ENCODE peak calls at places on chromosomes 3 and 15, in seven cellular contexts. X is fibroblast of lung, V is trophoblast cell, G is H9, S is neural progenitor cell, M is GM23248, J is GM12878. H is an unnamed sample. For H3K9me3, the result is how much of the 10 kb centered on the place peaks cover.

GRCh38 chr3:130892759-130893239 is 1.1 kb upstream of the ATP2C1 start:
- DNase-seq in X (peak), V (peak), G (peak), S (peak), M (peak), J (peak), H (peak)

GRCh38 chr3:110656394-110656793 is 415.2 kb upstream of the NECTIN3 start:
- DNase-seq in X (no peak), V (no peak), G (no peak), S (no peak), M (no peak), J (no peak), H (no peak)

GRCh38 chr15:79140846-79141570 is 50.4 kb upstream of the RASGRF1 start:
- DNase-seq in X (peak), V (peak), G (no peak), S (no peak), M (no peak), J (no peak), H (no peak)

GRCh38 chr15:69090197-69090948 is 70.1 kb upstream of the GLCE start:
- DNase-seq in X (peak), V (no peak), G (peak), S (peak), M (peak), J (no peak), H (no peak)

GRCh38 chr3:115713247-115713646 is 89.9 kb downstream of the GAP43 start:
- DNase-seq in X (peak), V (no peak), G (no peak), S (no peak), M (peak), J (no peak), H (no peak)

GRCh38 chr3:10883478-10884234 is 67.6 kb downstream of the SLC6A11 start:
- DNase-seq in X (peak), V (peak), G (peak), S (peak), M (peak), J (no peak), H (no peak)

GRCh38 chr15:64502537-64502936 is 42.2 kb downstream of the ZNF609 start:
- DNase-seq in X (peak), V (peak), G (no peak), S (no peak), M (peak), J (no peak), H (no peak)

GRCh38 chr15:25170113-25170731 is 215.4 kb downstream of the SNRPN start:
- DNase-seq in X (no peak), V (no peak), G (peak), S (no peak), M (no peak), J (no peak), H (no peak)

GRCh38 chr3:119924111-119925094 is 142.5 kb downstream of the NR1I2 start:
- DNase-seq in X (no peak), V (no peak), G (no peak), S (no peak), M (no peak), J (no peak), H (no peak)

GRCh38 chr15:47386459-47386858 is 330.8 kb upstream of the SEMA6D start:
- DNase-seq in X (no peak), V (no peak), G (no peak), S (no peak), M (no peak), J (no peak), H (no peak)

GRCh38 chr15:40108061-40108854 is 421 bp downstream of the BMF start:
- DNase-seq in X (peak), V (peak), G (no peak), S (peak), M (peak), J (no peak), H (peak)

GRCh38 chr3:82100378-82100777 is 338.9 kb upstream of the GBE1 start:
- DNase-seq in X (peak), V (peak), G (no peak), S (peak), M (no peak), J (no peak), H (no peak)

GRCh38 chr3:104044002-104044401 is 1322.7 kb upstream of the ALCAM start:
- DNase-seq in X (peak), V (no peak), G (no peak), S (no peak), M (no peak), J (no peak), H (no peak)

GRCh38 chr15:83282859-83283812 is 1.3 kb downstream of the BNC1 start:
- DNase-seq in X (peak), V (peak), G (peak), S (peak), M (peak), J (no peak), H (peak)

GRCh38 chr15:60842694-60843093 is 363.8 kb upstream of the ICE2 start:
- DNase-seq in X (no peak), V (no peak), G (no peak), S (no peak), M (no peak), J (no peak), H (no peak)

GRCh38 chr3:117842086-117842485 is 1132.5 kb downstream of the TUSC7 start:
- DNase-seq in X (no peak), V (no peak), G (no peak), S (no peak), M (no peak), J (no peak), H (no peak)

GRCh38 chr15:73607405-73607804 is 25.8 kb downstream of the NPTN start:
- DNase-seq in X (no peak), V (no peak), G (no peak), S (no peak), M (no peak), J (no peak), H (no peak)
- H3K4me2 ChIP-seq in X (no peak), V (no peak), G (no peak), S (no peak), M (no peak), J (peak), H (no peak)

GRCh38 chr3:177463863-177464262 is 266.6 kb upstream of the TBL1XR1 start:
- DNase-seq in X (peak), V (peak), G (no peak), S (no peak), M (peak), J (no peak), H (peak)

GRCh38 chr3:177464392-177465225 is 267.3 kb upstream of the TBL1XR1 start:
- DNase-seq in X (no peak), V (no peak), G (no peak), S (no peak), M (no peak), J (no peak), H (no peak)

GRCh38 chr3:177467268-177467985 is 270.1 kb upstream of the TBL1XR1 start:
- DNase-seq in X (no peak), V (no peak), G (no peak), S (no peak), M (no peak), J (no peak), H (no peak)

GRCh38 chr3:177466076-177466475 is 268.8 kb upstream of the TBL1XR1 start:
- DNase-seq in X (peak), V (peak), G (no peak), S (no peak), M (peak), J (no peak), H (no peak)

GRCh38 chr3:177465243-177465642 is 268.0 kb upstream of the TBL1XR1 start:
- DNase-seq in X (no peak), V (no peak), G (no peak), S (no peak), M (no peak), J (no peak), H (no peak)
- H3K27ac ChIP-seq in X (no peak), V (no peak), G (no peak), S (no peak), M (no peak), J (no peak), H (no peak)

GRCh38 chr3:144104679-144105078 is 133.1 kb downstream of the DIPK2A start:
- DNase-seq in X (no peak), V (no peak), G (no peak), S (no peak), M (no peak), J (no peak), H (no peak)

GRCh38 chr3:144096016-144096415 is 124.4 kb downstream of the DIPK2A start:
- DNase-seq in X (no peak), V (no peak), G (no peak), S (no peak), M (no peak), J (no peak), H (no peak)

GRCh38 chr3:144097144-144097543 is 125.5 kb downstream of the DIPK2A start:
- DNase-seq in X (no peak), V (no peak), G (no peak), S (peak), M (no peak), J (no peak), H (no peak)

GRCh38 chr3:144104146-144104545 is 132.5 kb downstream of the DIPK2A start:
- DNase-seq in X (no peak), V (no peak), G (no peak), S (peak), M (no peak), J (no peak), H (no peak)

DNA sequence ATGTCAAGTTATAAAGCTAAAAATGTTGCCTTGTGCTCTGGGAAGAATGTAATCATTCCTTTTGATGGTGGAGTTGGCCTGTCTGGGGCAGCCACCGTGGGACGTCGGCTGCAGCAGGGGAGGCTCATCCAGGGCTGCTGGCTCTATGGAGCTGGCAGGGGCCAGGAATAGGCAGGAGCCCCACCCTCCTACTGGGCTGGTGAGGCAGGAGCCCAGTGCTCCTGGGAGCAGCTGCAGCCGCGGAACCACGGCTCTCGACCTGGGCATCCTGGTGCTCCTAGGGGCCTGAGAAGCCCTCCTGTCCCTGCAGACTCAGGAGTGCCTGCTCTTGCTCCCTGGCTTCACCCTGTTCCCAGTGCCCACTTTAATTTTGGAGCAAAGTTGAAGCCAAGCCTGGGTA is 127.1 kb downstream of the DIPK2A start:
- DNase-seq in X (no peak), V (no peak), G (no peak), S (no peak), M (no peak), J (no peak), H (no peak)
- H3K9me3 ChIP-seq in X (under half), V (under half), G (under half), S (under half), M (under half), J (under half), H (under half)

DNA sequence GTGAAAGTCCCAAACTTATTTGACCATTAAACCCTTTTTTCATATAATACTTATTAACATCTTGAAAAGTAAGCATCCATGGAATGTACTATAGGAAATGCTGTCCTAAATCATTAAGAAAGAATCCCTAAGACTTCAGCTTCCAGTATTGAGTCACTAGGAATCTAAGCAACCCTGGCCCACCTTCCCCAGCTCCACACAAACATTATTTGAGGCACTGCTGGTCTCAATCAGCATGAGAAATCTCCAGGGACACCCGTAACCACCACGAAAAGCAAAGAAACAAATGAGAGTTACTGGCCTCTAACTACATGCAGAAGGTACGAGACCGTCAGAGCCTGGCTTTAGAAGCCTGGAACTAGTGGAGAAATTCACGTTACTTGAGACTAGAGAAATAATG is 68.2 kb downstream of the POLQ start:
- DNase-seq in X (peak), V (no peak), G (no peak), S (no peak), M (peak), J (no peak), H (no peak)
- H3K4me2 ChIP-seq in X (peak), V (no peak), G (no peak), S (no peak), M (peak), J (no peak), H (peak)

GRCh38 chr15:28020644-28021043 is 78.5 kb downstream of the OCA2 start:
- DNase-seq in X (no peak), V (no peak), G (no peak), S (no peak), M (no peak), J (no peak), H (peak)
- H3K27ac ChIP-seq in X (no peak), V (no peak), G (no peak), S (no peak), M (no peak), J (no peak), H (no peak)

GRCh38 chr3:134527538-134528186 is 41.8 kb downstream of the CEP63 start:
- DNase-seq in X (no peak), V (no peak), G (no peak), S (no peak), M (no peak), J (no peak), H (no peak)

GRCh38 chr3:134527037-134527436 is 41.2 kb downstream of the CEP63 start:
- DNase-seq in X (no peak), V (peak), G (peak), S (peak), M (peak), J (no peak), H (no peak)

GRCh38 chr3:134522541-134522940 is 36.7 kb downstream of the CEP63 start:
- DNase-seq in X (no peak), V (no peak), G (no peak), S (no peak), M (no peak), J (no peak), H (no peak)

GRCh38 chr3:134525293-134525692 is 39.4 kb downstream of the CEP63 start:
- DNase-seq in X (no peak), V (no peak), G (no peak), S (no peak), M (no peak), J (no peak), H (no peak)

GRCh38 chr3:134526319-134526718 is 40.5 kb downstream of the CEP63 start:
- DNase-seq in X (no peak), V (no peak), G (no peak), S (no peak), M (no peak), J (no peak), H (no peak)
- H3K9me3 ChIP-seq in X (under half), V (under half), G (under half), S (under half), M (under half), J (under half), H (under half)

GRCh38 chr3:73379465-73379864 is 245.3 kb downstream of the PDZRN3 start:
- DNase-seq in X (peak), V (no peak), G (no peak), S (no peak), M (peak), J (no peak), H (peak)

GRCh38 chr3:73383470-73384049 is 241.2 kb downstream of the PDZRN3 start:
- DNase-seq in X (no peak), V (no peak), G (no peak), S (no peak), M (no peak), J (no peak), H (no peak)

GRCh38 chr3:73381551-73381950 is 243.2 kb downstream of the PDZRN3 start:
- DNase-seq in X (no peak), V (no peak), G (no peak), S (no peak), M (no peak), J (no peak), H (no peak)

GRCh38 chr3:73380735-73381532 is 243.8 kb downstream of the PDZRN3 start:
- DNase-seq in X (no peak), V (no peak), G (no peak), S (no peak), M (no peak), J (no peak), H (no peak)

GRCh38 chr3:73378207-73378606 is 246.5 kb downstream of the PDZRN3 start:
- DNase-seq in X (no peak), V (no peak), G (no peak), S (peak), M (no peak), J (peak), H (no peak)
- H3K4me2 ChIP-seq in X (no peak), V (no peak), G (no peak), S (peak), M (no peak), J (no peak), H (peak)

GRCh38 chr3:138375446-138375845 is 27.1 kb downstream of the MRAS start:
- DNase-seq in X (no peak), V (no peak), G (no peak), S (no peak), M (no peak), J (no peak), H (no peak)
- H3K27ac ChIP-seq in X (no peak), V (no peak), G (no peak), S (no peak), M (no peak), J (no peak), H (no peak)